ENCODE peak calls at places on chromosome 10, in eight cellular contexts. One of them, this sample, is unnamed.
A peak's percentile ranks its signal among the peaks of the same experiment; 100 is the strongest.

GRCh38 chr10:343231-344215 is 208.3 kb downstream of the ZMYND11 start:
- DNase-seq in left colon: no peak
- DNase-seq in MCF 10A: no peak
- DNase-seq in tibial artery: no peak
- DNase-seq in HEK293T: no peak
- DNase-seq in activated T-cell treated with anti-CD3 and anti-CD28 coated beads for 48 hours: no peak
- DNase-seq in EL: no peak
- DNase-seq in ecto neural progenitor cell: no peak
- DNase-seq in this sample: no peak

GRCh38 chr10:69124558-69125121 is 662 bp downstream of the VPS26A start:
- DNase-seq in HEK293T: peak; percentile 25
- DNase-seq in left colon: peak; percentile 74
- DNase-seq in tibial artery: peak; percentile 40
- DNase-seq in MCF 10A: peak; percentile 66
- DNase-seq in activated T-cell treated with anti-CD3 and anti-CD28 coated beads for 48 hours: peak; percentile 25
- DNase-seq in EL: peak; percentile 77
- DNase-seq in ecto neural progenitor cell: peak; percentile 55
- DNase-seq in this sample: peak; percentile 59

GRCh38 chr10:14003517-14003916 is 327.2 kb downstream of the FRMD4A start:
- DNase-seq in activated T-cell treated with anti-CD3 and anti-CD28 coated beads for 48 hours: no peak
- DNase-seq in HEK293T: no peak
- DNase-seq in MCF 10A: no peak
- DNase-seq in left colon: no peak
- DNase-seq in tibial artery: no peak
- DNase-seq in EL: no peak
- DNase-seq in ecto neural progenitor cell: no peak
- DNase-seq in this sample: no peak

GRCh38 chr10:13136651-13137050 is 24.7 kb upstream of the MCM10 start:
- DNase-seq in tibial artery: no peak
- DNase-seq in HEK293T: no peak
- DNase-seq in left colon: no peak
- DNase-seq in ecto neural progenitor cell: no peak
- DNase-seq in EL: no peak
- DNase-seq in MCF 10A: no peak
- DNase-seq in activated T-cell treated with anti-CD3 and anti-CD28 coated beads for 48 hours: no peak
- DNase-seq in this sample: no peak

GRCh38 chr10:80137926-80138325 is 5.4 kb downstream of the PLAC9 start:
- DNase-seq in tibial artery: peak; percentile 13
- DNase-seq in ecto neural progenitor cell: no peak
- DNase-seq in HEK293T: no peak
- DNase-seq in EL: no peak
- DNase-seq in MCF 10A: no peak
- DNase-seq in left colon: no peak
- DNase-seq in activated T-cell treated with anti-CD3 and anti-CD28 coated beads for 48 hours: no peak
- DNase-seq in this sample: no peak

GRCh38 chr10:74055383-74056065 is 57.6 kb downstream of the VCL start:
- DNase-seq in HEK293T: no peak
- DNase-seq in left colon: no peak
- DNase-seq in ecto neural progenitor cell: no peak
- DNase-seq in EL: no peak
- DNase-seq in MCF 10A: no peak
- DNase-seq in tibial artery: no peak
- DNase-seq in activated T-cell treated with anti-CD3 and anti-CD28 coated beads for 48 hours: no peak
- DNase-seq in this sample: no peak

GRCh38 chr10:103281753-103282152 is 4.8 kb downstream of the INA start:
- DNase-seq in ecto neural progenitor cell: peak; percentile 87
- DNase-seq in tibial artery: no peak
- DNase-seq in activated T-cell treated with anti-CD3 and anti-CD28 coated beads for 48 hours: no peak
- DNase-seq in left colon: no peak
- DNase-seq in EL: peak; percentile 19
- DNase-seq in MCF 10A: no peak
- DNase-seq in HEK293T: peak; percentile 73
- DNase-seq in this sample: no peak

GRCh38 chr10:95384011-95384704 is 93.4 kb upstream of the PDLIM1 start:
- DNase-seq in HEK293T: no peak
- DNase-seq in tibial artery: no peak
- DNase-seq in MCF 10A: no peak
- DNase-seq in ecto neural progenitor cell: no peak
- DNase-seq in activated T-cell treated with anti-CD3 and anti-CD28 coated beads for 48 hours: peak; percentile 27
- DNase-seq in left colon: no peak
- DNase-seq in EL: no peak
- DNase-seq in this sample: no peak

GRCh38 chr10:91709394-91709798 is 76.5 kb upstream of the PPP1R3C start:
- DNase-seq in EL: peak; percentile 18
- DNase-seq in activated T-cell treated with anti-CD3 and anti-CD28 coated beads for 48 hours: no peak
- DNase-seq in HEK293T: no peak
- DNase-seq in left colon: no peak
- DNase-seq in MCF 10A: peak; percentile 59
- DNase-seq in ecto neural progenitor cell: no peak
- DNase-seq in tibial artery: no peak
- DNase-seq in this sample: no peak

GRCh38 chr10:108086502-108086901 is 922.0 kb upstream of the SORCS1 start:
- DNase-seq in tibial artery: no peak
- DNase-seq in left colon: no peak
- DNase-seq in activated T-cell treated with anti-CD3 and anti-CD28 coated beads for 48 hours: no peak
- DNase-seq in HEK293T: no peak
- DNase-seq in EL: no peak
- DNase-seq in MCF 10A: no peak
- DNase-seq in ecto neural progenitor cell: no peak
- DNase-seq in this sample: no peak

GRCh38 chr10:62063795-62064472 is 162.4 kb downstream of the ARID5B start:
- DNase-seq in HEK293T: no peak
- DNase-seq in tibial artery: peak; percentile 59
- DNase-seq in EL: no peak
- DNase-seq in MCF 10A: peak; percentile 41
- DNase-seq in left colon: no peak
- DNase-seq in activated T-cell treated with anti-CD3 and anti-CD28 coated beads for 48 hours: no peak
- DNase-seq in ecto neural progenitor cell: no peak
- DNase-seq in this sample: no peak

GRCh38 chr10:470339-471003 is 219.0 kb downstream of the DIP2C start:
- DNase-seq in activated T-cell treated with anti-CD3 and anti-CD28 coated beads for 48 hours: no peak
- DNase-seq in EL: no peak
- DNase-seq in HEK293T: no peak
- DNase-seq in tibial artery: no peak
- DNase-seq in ecto neural progenitor cell: no peak
- DNase-seq in MCF 10A: no peak
- DNase-seq in left colon: no peak
- DNase-seq in this sample: no peak

GRCh38 chr10:16116404-16117304 is 256.3 kb upstream of the MINDY3 start:
- DNase-seq in activated T-cell treated with anti-CD3 and anti-CD28 coated beads for 48 hours: no peak
- DNase-seq in EL: peak; percentile 10
- DNase-seq in MCF 10A: peak; percentile 31
- DNase-seq in ecto neural progenitor cell: no peak
- DNase-seq in HEK293T: peak; percentile 57
- DNase-seq in tibial artery: no peak
- DNase-seq in left colon: no peak
- DNase-seq in this sample: no peak

GRCh38 chr10:106311590-106311989 is 852.9 kb downstream of the SORCS1 start:
- DNase-seq in activated T-cell treated with anti-CD3 and anti-CD28 coated beads for 48 hours: no peak
- DNase-seq in ecto neural progenitor cell: no peak
- DNase-seq in MCF 10A: no peak
- DNase-seq in tibial artery: no peak
- DNase-seq in left colon: no peak
- DNase-seq in HEK293T: no peak
- DNase-seq in EL: no peak
- DNase-seq in this sample: no peak

GRCh38 chr10:31134303-31134928 is 102.8 kb upstream of the ZNF438 start:
- DNase-seq in tibial artery: no peak
- DNase-seq in left colon: peak; percentile 35
- DNase-seq in ecto neural progenitor cell: no peak
- DNase-seq in HEK293T: no peak
- DNase-seq in EL: peak; percentile 75
- DNase-seq in activated T-cell treated with anti-CD3 and anti-CD28 coated beads for 48 hours: peak; percentile 18
- DNase-seq in MCF 10A: peak; percentile 25
- DNase-seq in this sample: no peak

GRCh38 chr10:76668013-76668370 is 969.6 kb downstream of the KCNMA1 start:
- DNase-seq in tibial artery: no peak
- DNase-seq in HEK293T: no peak
- DNase-seq in activated T-cell treated with anti-CD3 and anti-CD28 coated beads for 48 hours: no peak
- DNase-seq in left colon: no peak
- DNase-seq in EL: no peak
- DNase-seq in MCF 10A: no peak
- DNase-seq in ecto neural progenitor cell: no peak
- DNase-seq in this sample: no peak

GRCh38 chr10:88152720-88153119 is 289.3 kb downstream of the PTEN start:
- DNase-seq in EL: peak; percentile 100
- DNase-seq in tibial artery: no peak
- DNase-seq in ecto neural progenitor cell: no peak
- DNase-seq in MCF 10A: peak; percentile 95
- DNase-seq in left colon: no peak
- DNase-seq in HEK293T: no peak
- DNase-seq in activated T-cell treated with anti-CD3 and anti-CD28 coated beads for 48 hours: peak; percentile 51
- DNase-seq in this sample: no peak

GRCh38 chr10:105358911-105359310 is 717.8 kb downstream of the SORCS3 start:
- DNase-seq in EL: no peak
- DNase-seq in left colon: no peak
- DNase-seq in MCF 10A: no peak
- DNase-seq in activated T-cell treated with anti-CD3 and anti-CD28 coated beads for 48 hours: no peak
- DNase-seq in HEK293T: no peak
- DNase-seq in ecto neural progenitor cell: no peak
- DNase-seq in tibial artery: no peak
- DNase-seq in this sample: no peak

GRCh38 chr10:44587488-44588140 is 202.7 kb upstream of the CXCL12 start:
- DNase-seq in activated T-cell treated with anti-CD3 and anti-CD28 coated beads for 48 hours: no peak
- DNase-seq in tibial artery: no peak
- DNase-seq in left colon: no peak
- DNase-seq in ecto neural progenitor cell: no peak
- DNase-seq in EL: no peak
- DNase-seq in MCF 10A: no peak
- DNase-seq in HEK293T: no peak
- DNase-seq in this sample: no peak

GRCh38 chr10:126204320-126204719 is 184.0 kb downstream of the ADAM12 start:
- DNase-seq in HEK293T: no peak
- DNase-seq in activated T-cell treated with anti-CD3 and anti-CD28 coated beads for 48 hours: no peak
- DNase-seq in left colon: no peak
- DNase-seq in tibial artery: no peak
- DNase-seq in MCF 10A: peak; percentile 74
- DNase-seq in ecto neural progenitor cell: no peak
- DNase-seq in EL: no peak
- DNase-seq in this sample: no peak

GRCh38 chr10:48842231-48842630 is 97.4 kb downstream of the LRRC18 start:
- DNase-seq in HEK293T: no peak
- DNase-seq in tibial artery: no peak
- DNase-seq in EL: no peak
- DNase-seq in activated T-cell treated with anti-CD3 and anti-CD28 coated beads for 48 hours: no peak
- DNase-seq in left colon: no peak
- DNase-seq in MCF 10A: no peak
- DNase-seq in ecto neural progenitor cell: no peak
- DNase-seq in this sample: no peak

GRCh38 chr10:9012312-9012711 is 957.8 kb downstream of the GATA3 start:
- DNase-seq in tibial artery: no peak
- DNase-seq in HEK293T: no peak
- DNase-seq in ecto neural progenitor cell: no peak
- DNase-seq in activated T-cell treated with anti-CD3 and anti-CD28 coated beads for 48 hours: no peak
- DNase-seq in EL: peak; percentile 44
- DNase-seq in left colon: no peak
- DNase-seq in MCF 10A: peak; percentile 45
- DNase-seq in this sample: no peak

GRCh38 chr10:43102063-43102828 is 25.4 kb downstream of the RET start:
- DNase-seq in activated T-cell treated with anti-CD3 and anti-CD28 coated beads for 48 hours: no peak
- DNase-seq in ecto neural progenitor cell: no peak
- DNase-seq in HEK293T: no peak
- DNase-seq in tibial artery: no peak
- DNase-seq in left colon: no peak
- DNase-seq in MCF 10A: no peak
- DNase-seq in EL: no peak
- DNase-seq in this sample: no peak

GRCh38 chr10:78450807-78451485 is 417.3 kb downstream of the RPS24 start:
- DNase-seq in EL: no peak
- DNase-seq in HEK293T: no peak
- DNase-seq in left colon: no peak
- DNase-seq in activated T-cell treated with anti-CD3 and anti-CD28 coated beads for 48 hours: no peak
- DNase-seq in MCF 10A: no peak
- DNase-seq in tibial artery: no peak
- DNase-seq in ecto neural progenitor cell: no peak
- DNase-seq in this sample: no peak

GRCh38 chr10:9634466-9634865 is 1383.2 kb upstream of the CELF2 start:
- DNase-seq in tibial artery: no peak
- DNase-seq in MCF 10A: peak; percentile 42
- DNase-seq in activated T-cell treated with anti-CD3 and anti-CD28 coated beads for 48 hours: no peak
- DNase-seq in HEK293T: no peak
- DNase-seq in left colon: no peak
- DNase-seq in EL: peak; percentile 36
- DNase-seq in ecto neural progenitor cell: no peak
- DNase-seq in this sample: no peak

GRCh38 chr10:48464871-48465736 is 139.8 kb downstream of the ARHGAP22 start:
- DNase-seq in activated T-cell treated with anti-CD3 and anti-CD28 coated beads for 48 hours: no peak
- DNase-seq in tibial artery: no peak
- DNase-seq in ecto neural progenitor cell: peak; percentile 49
- DNase-seq in left colon: no peak
- DNase-seq in MCF 10A: no peak
- DNase-seq in HEK293T: no peak
- DNase-seq in EL: no peak
- DNase-seq in this sample: peak; percentile 24